ENCODE peak calls at places on chromosomes 13 and 19, in nine cellular contexts. J is thoracic aorta, P is left ventricle myocardium inferior, L is ascending aorta, C is ovary, Y is breast epithelium, K is tibial nerve, U is mammary epithelial cell, S is bronchial epithelial cell. N is an unnamed sample. For H3K27me3, the result is how much of the 10 kb centered on the place peaks cover.

GRCh38 chr19:14837391-14837790 is 2.4 kb upstream of the OR7A5 start:
- DNase-seq in J (no peak), P (no peak), L (no peak), C (no peak), Y (no peak), K (no peak), U (no peak), S (no peak), N (no peak)

GRCh38 chr19:13962738-13963602 is 10.7 kb downstream of the DCAF15 start:
- DNase-seq in J (no peak), P (no peak), L (no peak), C (peak), Y (no peak), K (no peak), U (no peak), S (no peak), N (no peak)

GRCh38 chr13:46571189-46571901 is 18.4 kb downstream of the LRCH1 start:
- DNase-seq in J (no peak), P (no peak), L (no peak), C (no peak), Y (no peak), K (no peak), U (no peak), S (no peak), N (no peak)

GRCh38 chr19:58356236-58356970 is 3.1 kb upstream of the A1BG start:
- DNase-seq in J (no peak), P (no peak), L (no peak), C (peak), Y (no peak), K (no peak), U (peak), S (no peak), N (no peak)

GRCh38 chr13:32491028-32491427 is 47.6 kb downstream of the N4BP2L2 start:
- DNase-seq in J (no peak), P (no peak), L (no peak), C (no peak), Y (no peak), K (no peak), U (no peak), S (no peak), N (no peak)

GRCh38 chr19:32178401-32178800 is 167.0 kb upstream of the ZNF507 start:
- DNase-seq in J (no peak), P (no peak), L (no peak), C (no peak), Y (no peak), K (no peak), U (no peak), S (no peak), N (no peak)

GRCh38 chr19:10061717-10062310 is 24.3 kb upstream of the SHFL start:
- DNase-seq in J (no peak), P (no peak), L (no peak), C (no peak), Y (no peak), K (no peak), U (no peak), S (no peak), N (no peak)

GRCh38 chr13:72463561-72463960 is 263.9 kb downstream of the MZT1 start:
- DNase-seq in J (no peak), P (no peak), L (no peak), C (peak), Y (no peak), K (no peak), U (no peak), S (no peak), N (no peak)

GRCh38 chr19:54463531-54464043 is at the start of gene LENG9:
- DNase-seq in J (peak), P (peak), L (peak), C (peak), Y (peak), K (peak), U (peak), S (peak), N (peak)

GRCh38 chr19:45515807-45516401 is 8.6 kb downstream of the VASP start:
- DNase-seq in J (no peak), P (no peak), L (no peak), C (no peak), Y (no peak), K (no peak), U (no peak), S (no peak), N (no peak)

GRCh38 chr13:81012031-81012430 is 671.1 kb upstream of the SPRY2 start:
- DNase-seq in J (no peak), P (no peak), L (no peak), C (no peak), Y (no peak), K (no peak), U (no peak), S (no peak), N (no peak)
- TF ChIP-seq CTCF in J (no peak), P (no peak), L (no peak), C (no peak), Y (no peak), K (no peak), U (peak), S (no peak), N (no peak)

GRCh38 chr13:112781881-112782361 is 92.1 kb downstream of the ATP11A start:
- DNase-seq in J (no peak), P (peak), L (no peak), C (peak), Y (no peak), K (no peak), U (peak), S (no peak), N (no peak)

GRCh38 chr13:112783135-112783945 is 93.5 kb downstream of the ATP11A start:
- DNase-seq in J (no peak), P (no peak), L (no peak), C (peak), Y (no peak), K (peak), U (no peak), S (no peak), N (no peak)

GRCh38 chr13:112779856-112780604 is 90.2 kb downstream of the ATP11A start:
- DNase-seq in J (no peak), P (no peak), L (no peak), C (peak), Y (no peak), K (no peak), U (no peak), S (no peak), N (no peak)

GRCh38 chr13:112782433-112783010 is 92.7 kb downstream of the ATP11A start:
- DNase-seq in J (no peak), P (no peak), L (no peak), C (peak), Y (no peak), K (no peak), U (no peak), S (no peak), N (no peak)

DNA sequence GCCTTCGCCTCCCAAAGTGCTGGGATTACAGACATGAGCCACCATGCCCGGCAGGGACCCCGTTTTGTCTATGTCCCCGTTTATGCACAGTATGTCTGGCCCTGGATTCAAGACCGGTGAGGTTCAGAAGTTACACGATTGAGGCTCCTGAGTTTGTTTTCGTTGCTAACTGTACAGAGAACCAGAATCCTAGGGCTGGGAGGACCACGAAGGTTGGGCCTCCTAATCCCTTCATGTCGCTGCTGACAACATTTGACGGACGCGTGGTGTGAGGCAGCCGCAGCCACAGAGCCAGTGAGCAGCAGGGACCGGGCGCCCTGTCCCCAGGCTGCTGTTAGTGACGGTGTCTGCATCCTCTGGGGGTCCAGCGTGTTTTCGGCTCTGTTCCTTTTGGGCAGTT is 91.4 kb downstream of the ATP11A start:
- DNase-seq in J (no peak), P (no peak), L (no peak), C (peak), Y (no peak), K (no peak), U (no peak), S (no peak), N (no peak)
- H3K27me3 ChIP-seq in J (under half), P (under half), L (under half), C (under half), Y (under half), K (under half), U (under half), S (under half), N (under half)

GRCh38 chr19:47483200-47483599 is 819 bp downstream of the KPTN start:
- DNase-seq in J (no peak), P (no peak), L (no peak), C (no peak), Y (no peak), K (no peak), U (no peak), S (no peak), N (no peak)

GRCh38 chr19:47483800-47484690 is at the start of gene KPTN:
- DNase-seq in J (peak), P (peak), L (peak), C (peak), Y (peak), K (peak), U (peak), S (peak), N (peak)

GRCh38 chr19:47486900-47487299 is 2.9 kb upstream of the KPTN start:
- DNase-seq in J (no peak), P (no peak), L (no peak), C (no peak), Y (no peak), K (no peak), U (no peak), S (no peak), N (no peak)

GRCh38 chr19:47487551-47488515 is 3.8 kb upstream of the KPTN start:
- DNase-seq in J (no peak), P (no peak), L (no peak), C (no peak), Y (no peak), K (no peak), U (no peak), S (no peak), N (no peak)

GRCh38 chr19:47485210-47485609 is 1.2 kb upstream of the KPTN start:
- DNase-seq in J (no peak), P (no peak), L (no peak), C (no peak), Y (no peak), K (no peak), U (no peak), S (no peak), N (no peak)
- H3K4me3 ChIP-seq in J (peak), P (no peak), L (no peak), C (no peak), Y (no peak), K (no peak), U (peak), S (no peak), N (no peak)

GRCh38 chr19:6930190-6930589 is 42.8 kb downstream of the ADGRE1 start:
- DNase-seq in J (no peak), P (no peak), L (no peak), C (no peak), Y (no peak), K (no peak), U (no peak), S (no peak), N (no peak)

GRCh38 chr19:6925801-6926751 is 38.7 kb downstream of the ADGRE1 start:
- DNase-seq in J (no peak), P (no peak), L (no peak), C (no peak), Y (no peak), K (no peak), U (peak), S (no peak), N (no peak)
- TF ChIP-seq CTCF in J (no peak), P (no peak), L (no peak), C (no peak), Y (no peak), K (no peak), U (no peak), S (no peak), N (no peak)

GRCh38 chr13:67328895-67329294 is 98.8 kb upstream of the PCDH9 start:
- DNase-seq in J (no peak), P (no peak), L (no peak), C (no peak), Y (no peak), K (no peak), U (no peak), S (no peak), N (no peak)
- H3K27me3 ChIP-seq in J (under half), P (under half), L (under half), C (under half), Y (under half), K (under half), U (under half), S (under half), N (under half)

DNA sequence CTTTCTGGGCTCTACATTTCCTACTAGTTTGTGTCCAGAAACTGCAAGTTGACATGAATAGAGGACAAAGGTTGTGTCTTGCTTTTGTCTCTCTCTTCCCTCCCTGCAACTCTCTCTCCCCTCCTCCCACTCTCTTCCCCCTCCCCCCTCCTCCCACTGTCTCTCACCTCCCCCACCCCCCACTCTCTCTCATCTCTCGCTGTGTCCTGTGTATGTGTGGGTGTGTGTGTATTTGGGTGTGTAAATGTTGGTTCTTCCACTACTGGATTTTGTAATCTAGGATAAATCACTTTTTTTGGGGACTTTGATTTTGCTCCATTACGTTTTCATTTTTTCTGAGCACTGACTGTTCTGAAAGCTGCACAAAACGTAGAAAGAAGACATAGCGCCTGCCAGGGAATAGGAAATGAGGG is 48.4 kb downstream of the AKAP11 start:
- DNase-seq in J (no peak), P (no peak), L (no peak), C (no peak), Y (no peak), K (no peak), U (no peak), S (no peak), N (no peak)
- H3K4me3 ChIP-seq in J (no peak), P (no peak), L (no peak), C (no peak), Y (no peak), K (no peak), U (no peak), S (no peak), N (no peak)

GRCh38 chr19:53333071-53333465 is 481 bp upstream of the ZNF845 start:
- DNase-seq in J (peak), P (peak), L (no peak), C (peak), Y (peak), K (peak), U (no peak), S (no peak), N (peak)
- TF ChIP-seq CTCF in J (no peak), P (no peak), L (no peak), C (no peak), Y (no peak), K (no peak), U (no peak), S (no peak), N (no peak)

GRCh38 chr13:97221491-97221890 is 642 bp upstream of the MBNL2 start:
- DNase-seq in J (no peak), P (no peak), L (no peak), C (no peak), Y (no peak), K (no peak), U (no peak), S (no peak), N (no peak)

GRCh38 chr13:97221989-97222700 is at the start of gene MBNL2:
- DNase-seq in J (peak), P (peak), L (peak), C (peak), Y (peak), K (peak), U (peak), S (peak), N (peak)

GRCh38 chr13:97223711-97224461 is 1.8 kb downstream of the MBNL2 start:
- DNase-seq in J (no peak), P (peak), L (no peak), C (peak), Y (peak), K (peak), U (peak), S (peak), N (peak)

GRCh38 chr13:97224544-97225324 is 2.6 kb downstream of the MBNL2 start:
- DNase-seq in J (no peak), P (no peak), L (no peak), C (no peak), Y (peak), K (peak), U (peak), S (peak), N (no peak)

DNA sequence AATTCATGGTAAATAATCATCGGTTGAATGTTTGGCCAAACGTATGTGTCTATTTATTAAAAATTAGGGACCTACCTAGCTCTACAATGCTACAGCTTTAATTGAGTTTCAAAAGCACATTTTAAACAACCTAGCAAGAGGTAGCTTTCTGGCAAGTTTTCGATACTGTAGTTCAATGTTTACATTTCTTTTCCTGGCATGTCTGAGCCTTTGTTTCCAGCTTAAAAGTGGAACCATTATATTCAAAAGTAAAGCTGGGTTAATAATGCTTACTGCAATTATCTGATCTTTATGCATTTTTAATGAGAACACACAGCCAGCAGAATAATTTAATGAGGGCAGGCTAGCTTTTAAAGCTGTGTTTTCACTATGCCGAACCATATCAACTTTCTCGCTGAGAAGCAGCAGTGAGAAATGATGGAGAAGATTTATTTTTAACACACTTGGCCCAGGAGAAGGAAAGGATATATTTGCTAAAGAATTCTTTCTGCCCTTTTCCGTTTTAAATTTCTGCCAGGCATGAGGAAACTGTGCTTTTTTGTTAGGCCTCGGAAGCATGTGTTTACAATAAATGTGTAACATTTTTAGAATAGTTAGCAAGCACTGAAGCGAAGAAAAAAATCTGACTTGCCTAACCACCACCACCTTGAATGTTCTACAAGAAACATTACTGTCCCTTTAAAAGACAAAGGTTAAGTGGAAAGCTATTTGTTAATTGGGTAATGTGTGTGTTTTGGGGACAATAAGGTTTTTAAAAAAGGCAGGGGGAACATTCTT is 989 bp downstream of the MBNL2 start:
- DNase-seq in J (no peak), P (no peak), L (no peak), C (no peak), Y (no peak), K (no peak), U (no peak), S (peak), N (no peak)
- H3K27me3 ChIP-seq in J (under half), P (under half), L (under half), C (under half), Y (under half), K (under half), U (under half), S (under half), N (under half)

GRCh38 chr19:4174895-4175668 is 7.3 kb downstream of the SIRT6 start:
- DNase-seq in J (no peak), P (no peak), L (no peak), C (no peak), Y (no peak), K (no peak), U (no peak), S (no peak), N (no peak)

GRCh38 chr19:4171676-4172075 is 10.7 kb downstream of the SIRT6 start:
- DNase-seq in J (no peak), P (no peak), L (no peak), C (no peak), Y (no peak), K (no peak), U (no peak), S (no peak), N (no peak)

GRCh38 chr19:4174212-4174894 is 8.0 kb downstream of the SIRT6 start:
- DNase-seq in J (no peak), P (no peak), L (no peak), C (no peak), Y (no peak), K (no peak), U (no peak), S (no peak), N (no peak)

GRCh38 chr19:4173479-4174211 is 8.7 kb downstream of the SIRT6 start:
- DNase-seq in J (no peak), P (no peak), L (no peak), C (no peak), Y (no peak), K (no peak), U (no peak), S (no peak), N (no peak)

GRCh38 chr19:4172861-4173473 is 9.4 kb downstream of the SIRT6 start:
- DNase-seq in J (no peak), P (peak), L (no peak), C (peak), Y (no peak), K (peak), U (peak), S (no peak), N (peak)
- H3K4me3 ChIP-seq in J (no peak), P (no peak), L (no peak), C (no peak), Y (no peak), K (no peak), U (no peak), S (no peak), N (no peak)

GRCh38 chr13:96966415-96967102 is 27.7 kb downstream of the OXGR1 start:
- DNase-seq in J (no peak), P (no peak), L (no peak), C (no peak), Y (no peak), K (no peak), U (no peak), S (no peak), N (no peak)

GRCh38 chr13:96960379-96960778 is 33.9 kb downstream of the OXGR1 start:
- DNase-seq in J (no peak), P (no peak), L (no peak), C (no peak), Y (no peak), K (no peak), U (no peak), S (no peak), N (no peak)

GRCh38 chr13:96967248-96967745 is 27.0 kb downstream of the OXGR1 start:
- DNase-seq in J (no peak), P (no peak), L (no peak), C (no peak), Y (no peak), K (no peak), U (no peak), S (no peak), N (no peak)

GRCh38 chr13:96968027-96968426 is 26.2 kb downstream of the OXGR1 start:
- DNase-seq in J (no peak), P (no peak), L (no peak), C (no peak), Y (no peak), K (no peak), U (no peak), S (no peak), N (no peak)

DNA sequence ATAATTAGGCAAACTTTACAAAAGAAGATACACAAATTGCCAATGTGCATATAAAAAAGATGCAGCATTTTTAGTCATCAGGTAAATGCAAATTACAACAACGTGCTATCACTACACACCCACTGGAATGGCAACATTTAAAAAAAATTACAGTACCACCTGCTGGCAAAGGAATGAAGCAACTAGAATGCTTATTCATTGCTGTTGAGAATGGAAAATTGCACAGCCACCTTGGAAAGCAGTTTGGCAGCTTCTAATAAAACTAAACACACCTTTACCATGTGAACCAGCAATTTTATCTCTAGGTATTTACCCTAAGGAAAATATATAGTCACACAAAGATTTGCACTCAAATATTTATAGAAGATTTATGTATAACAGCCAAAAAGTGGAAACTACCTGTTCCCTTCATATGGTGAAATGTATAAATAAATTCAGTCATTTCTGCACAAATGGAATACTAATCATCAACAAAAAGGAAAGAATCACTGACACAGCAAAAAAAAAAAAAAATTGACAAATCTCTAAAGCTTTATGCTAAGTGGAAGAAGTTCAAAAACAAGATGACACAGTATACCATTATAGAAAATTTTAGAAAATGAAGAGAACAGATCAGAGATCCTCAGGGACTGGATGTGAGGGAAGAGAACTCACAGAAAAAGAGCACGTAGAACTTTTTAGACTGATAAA is 30.3 kb downstream of the OXGR1 start:
- DNase-seq in J (no peak), P (no peak), L (no peak), C (no peak), Y (no peak), K (no peak), U (peak), S (peak), N (no peak)
- TF ChIP-seq CTCF in J (no peak), P (no peak), L (no peak), C (no peak), Y (no peak), K (no peak), U (peak), S (peak), N (no peak)